ENCODE peak calls at places on chromosomes 1 and 21, in eight cellular contexts. T is upper lobe of left lung; B is activated CD4-positive, CD25-positive, alpha-beta regulatory T cell treated with anti-CD3 and anti-CD28 coated beads, Interleukin-2, amount 50 U/mL, for 24 hours; S is activated naive CD8-positive, alpha-beta T cell treated with anti-CD3 and anti-CD28 coated beads, Interleukin-2, amount 10 ng/mL, durations not matched to agents 7 days and 5 days; I is T-cell; A is upper lobe of right lung; U is aorta; P is activated naive CD4-positive, alpha-beta T cell treated with anti-CD3 and anti-CD28 coated beads, Interleukin-2, amount 50 U/mL, for 72 hours. M is an unnamed sample.

GRCh38 chr1:39103321-39104157 is 77.4 kb downstream of the NDUFS5 start:
- ATAC-seq in T (no peak), B (peak), S (no peak), I (no peak), A (no peak), U (no peak), P (no peak), M (peak)

GRCh38 chr1:192270398-192270797 is 46.4 kb upstream of the RGS21 start:
- ATAC-seq in T (no peak), B (no peak), S (no peak), I (no peak), A (no peak), U (no peak), P (no peak), M (no peak)

GRCh38 chr1:232049335-232049734 is 422.7 kb downstream of the DISC1 start:
- ATAC-seq in T (no peak), B (no peak), S (no peak), I (no peak), A (no peak), U (no peak), P (no peak), M (no peak)

GRCh38 chr1:117645343-117645742 is 39.5 kb downstream of the TENT5C start:
- ATAC-seq in T (no peak), B (no peak), S (no peak), I (no peak), A (no peak), U (no peak), P (no peak), M (no peak)

GRCh38 chr1:159008744-159009188 is 941 bp upstream of the IFI16 start:
- ATAC-seq in T (no peak), B (peak), S (peak), I (peak), A (peak), U (peak), P (peak), M (peak)

GRCh38 chr1:9942939-9943807 is at the start of the genes LZIC and NMNAT1:
- ATAC-seq in T (peak), B (peak), S (peak), I (peak), A (peak), U (peak), P (peak), M (peak)

GRCh38 chr1:247277211-247277610 is 21.3 kb downstream of the VN1R5 start:
- ATAC-seq in T (no peak), B (no peak), S (no peak), I (no peak), A (no peak), U (no peak), P (no peak), M (no peak)

GRCh38 chr1:180278791-180279432 is 48.8 kb downstream of the LHX4 start:
- ATAC-seq in T (peak), B (peak), S (no peak), I (no peak), A (peak), U (peak), P (no peak), M (no peak)

GRCh38 chr1:26408604-26409003 is 2.0 kb upstream of the LIN28A start:
- ATAC-seq in T (peak), B (peak), S (peak), I (peak), A (peak), U (peak), P (peak), M (peak)

GRCh38 chr1:10444795-10445397 is 4.9 kb upstream of the CORT start:
- ATAC-seq in T (no peak), B (peak), S (no peak), I (no peak), A (no peak), U (no peak), P (no peak), M (peak)

GRCh38 chr1:223312705-223313414 is 51.1 kb downstream of the SUSD4 start:
- ATAC-seq in T (no peak), B (no peak), S (no peak), I (no peak), A (no peak), U (no peak), P (peak), M (peak)

GRCh38 chr1:3411806-3412205 is 42.7 kb upstream of the ARHGEF16 start:
- ATAC-seq in T (no peak), B (no peak), S (no peak), I (no peak), A (no peak), U (no peak), P (no peak), M (no peak)

GRCh38 chr1:44559361-44559760 is 114.9 kb downstream of the TMEM53 start:
- ATAC-seq in T (no peak), B (no peak), S (no peak), I (no peak), A (no peak), U (no peak), P (no peak), M (no peak)

GRCh38 chr1:40059960-40060337 is 19.4 kb downstream of the CAP1 start:
- ATAC-seq in T (peak), B (no peak), S (peak), I (peak), A (peak), U (no peak), P (peak), M (peak)

GRCh38 chr1:247429526-247429925 is 13.6 kb downstream of the NLRP3 start:
- ATAC-seq in T (no peak), B (no peak), S (no peak), I (no peak), A (no peak), U (peak), P (no peak), M (no peak)

GRCh38 chr1:116201921-116202320 is 90.7 kb downstream of the MAB21L3 start:
- ATAC-seq in T (no peak), B (no peak), S (no peak), I (no peak), A (no peak), U (no peak), P (no peak), M (no peak)

GRCh38 chr1:16122361-16122881 is 33.4 kb downstream of the EPHA2 start:
- ATAC-seq in T (peak), B (no peak), S (no peak), I (no peak), A (peak), U (peak), P (no peak), M (no peak)

GRCh38 chr1:200917291-200917817 is 22.7 kb downstream of the INAVA start:
- ATAC-seq in T (no peak), B (no peak), S (no peak), I (no peak), A (no peak), U (no peak), P (no peak), M (no peak)

GRCh38 chr1:162389971-162390370 is 8.4 kb downstream of the C1orf226 start:
- ATAC-seq in T (no peak), B (no peak), S (no peak), I (no peak), A (no peak), U (no peak), P (no peak), M (no peak)

GRCh38 chr1:199336745-199337640 is 690.5 kb upstream of the NR5A2 start:
- ATAC-seq in T (no peak), B (no peak), S (no peak), I (no peak), A (peak), U (peak), P (no peak), M (no peak)

GRCh38 chr1:47940779-47941178 is 56.4 kb downstream of the TRABD2B start:
- ATAC-seq in T (no peak), B (no peak), S (no peak), I (no peak), A (no peak), U (no peak), P (no peak), M (no peak)

GRCh38 chr1:184914149-184914548 is 60.2 kb downstream of the NIBAN1 start:
- ATAC-seq in T (no peak), B (no peak), S (no peak), I (no peak), A (no peak), U (no peak), P (no peak), M (no peak)

GRCh38 chr1:48676376-48676775 is 100.3 kb downstream of the BEND5 start:
- ATAC-seq in T (no peak), B (no peak), S (no peak), I (no peak), A (no peak), U (no peak), P (no peak), M (no peak)

GRCh38 chr21:26123012-26123411 is 47.6 kb downstream of the APP start:
- ATAC-seq in T (no peak), B (no peak), S (no peak), I (no peak), A (no peak), U (no peak), P (no peak), M (no peak)

GRCh38 chr1:116360435-116361173 is 12.4 kb upstream of the ATP1A1 start:
- ATAC-seq in T (no peak), B (no peak), S (no peak), I (no peak), A (peak), U (no peak), P (peak), M (no peak)

M was measured in activated T-helper 17 cell treated with anti-CD3 and anti-CD28 coated beads, Interleukin-2, amount 50 U/mL, for 72 hours.